ENCODE peak calls at places on chromosomes 11 and 22, in seven cellular contexts. Y, Z, P, W, Q, G and F are unnamed samples.

GRCh38 chr11:29256580-29256979 is 760.2 kb downstream of the KCNA4 start:
- DNase-seq in Y (no peak), Z (no peak), P (no peak), W (no peak), Q (peak; percentile 58), G (no peak), F (no peak)

GRCh38 chr22:46029574-46030200 is 52.7 kb upstream of the WNT7B start:
- DNase-seq in Y (no peak), Z (peak; percentile 11), P (no peak), W (peak; percentile 31), Q (no peak), G (peak; percentile 12), F (no peak)

GRCh38 chr22:22692707-22693530 is 48.5 kb downstream of the GGTLC2 start:
- DNase-seq in Y (peak; percentile 72), Z (peak; percentile 70), P (peak; percentile 55), W (no peak), Q (peak; percentile 25), G (peak; percentile 34), F (peak; percentile 73)

GRCh38 chr11:86688398-86689179 is 16.2 kb upstream of the ME3 start:
- DNase-seq in Y (peak; percentile 60), Z (no peak), P (no peak), W (no peak), Q (peak; percentile 87), G (no peak), F (no peak)

GRCh38 chr22:17264321-17265052 is 45.3 kb upstream of the ADA2 start:
- DNase-seq in Y (peak; percentile 21), Z (no peak), P (peak; percentile 82), W (no peak), Q (peak; percentile 52), G (no peak), F (peak; percentile 65)

GRCh38 chr22:19791243-19791642 is 30.7 kb downstream of the TBX1 start:
- DNase-seq in Y (no peak), Z (no peak), P (no peak), W (no peak), Q (no peak), G (no peak), F (no peak)

GRCh38 chr11:129817282-129818051 is 1.8 kb downstream of the TMEM45B start:
- DNase-seq in Y (no peak), Z (no peak), P (no peak), W (no peak), Q (no peak), G (no peak), F (no peak)

GRCh38 chr11:115363921-115364320 is 140.3 kb downstream of the CADM1 start:
- DNase-seq in Y (no peak), Z (no peak), P (no peak), W (no peak), Q (no peak), G (no peak), F (no peak)

GRCh38 chr22:47333625-47334024 is 571.2 kb downstream of the TBC1D22A start:
- DNase-seq in Y (peak; percentile 95), Z (peak; percentile 31), P (no peak), W (no peak), Q (peak; percentile 59), G (no peak), F (no peak)

GRCh38 chr11:40877981-40878380 is 581.5 kb downstream of the LRRC4C start:
- DNase-seq in Y (no peak), Z (no peak), P (no peak), W (no peak), Q (no peak), G (no peak), F (no peak)

GRCh38 chr11:130118636-130119387 is 40.8 kb upstream of the ST14 start:
- DNase-seq in Y (no peak), Z (no peak), P (no peak), W (no peak), Q (no peak), G (no peak), F (no peak)

GRCh38 chr11:31487848-31488247 is 21.6 kb downstream of the IMMP1L start:
- DNase-seq in Y (peak; percentile 85), Z (no peak), P (peak; percentile 41), W (no peak), Q (peak; percentile 66), G (no peak), F (no peak)

GRCh38 chr11:123439616-123440015 is 9.5 kb downstream of the GRAMD1B start:
- DNase-seq in Y (no peak), Z (no peak), P (no peak), W (no peak), Q (no peak), G (no peak), F (no peak)

GRCh38 chr11:64060861-64061444 is 25.2 kb downstream of the FLRT1 start:
- DNase-seq in Y (peak; percentile 14), Z (peak; percentile 42), P (peak; percentile 92), W (peak; percentile 82), Q (peak; percentile 19), G (no peak), F (peak; percentile 89)

GRCh38 chr11:62392944-62393628 is 25.7 kb upstream of the SCGB1A1 start:
- DNase-seq in Y (no peak), Z (no peak), P (no peak), W (peak; percentile 29), Q (no peak), G (no peak), F (no peak)
- TF ChIP-seq CTCF in Y (no peak), Z (peak; percentile 15), P (no peak), W (peak; percentile 15), Q (no peak), G (no peak), F (no peak)

GRCh38 chr11:12642040-12642439 is 32.2 kb upstream of the TEAD1 start:
- DNase-seq in Y (peak; percentile 50), Z (no peak), P (no peak), W (no peak), Q (peak; percentile 77), G (no peak), F (no peak)
- TF ChIP-seq CTCF in Y (peak; percentile 12), Z (no peak), P (no peak), W (no peak), Q (no peak), G (no peak), F (no peak)

DNA sequence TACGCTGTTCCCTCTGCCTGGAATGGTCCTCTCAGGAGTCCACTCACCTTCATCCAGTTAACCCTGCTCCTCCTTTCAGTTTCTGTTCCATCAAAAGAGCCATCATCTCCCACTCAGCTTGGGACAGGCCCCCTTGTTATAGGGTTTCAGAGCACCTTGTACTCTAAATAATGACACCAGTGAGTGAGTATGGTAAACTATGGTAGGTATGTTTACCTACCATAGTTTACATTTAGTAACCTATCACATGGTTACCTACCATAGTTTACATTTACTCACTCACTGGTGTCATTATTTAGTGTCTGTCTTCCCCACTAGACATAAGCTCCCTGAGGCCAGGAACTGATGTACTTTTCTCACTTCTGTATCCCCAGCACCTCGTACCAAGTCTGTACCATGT is 130.2 kb upstream of the SESN3 start:
- DNase-seq in Y (no peak), Z (no peak), P (no peak), W (no peak), Q (no peak), G (no peak), F (no peak)
- TF ChIP-seq CTCF in Y (no peak), Z (no peak), P (no peak), W (no peak), Q (no peak), G (no peak), F (no peak)

GRCh38 chr22:26608129-26608528 is 9.7 kb downstream of the CRYBB1 start:
- DNase-seq in Y (no peak), Z (no peak), P (peak; percentile 45), W (no peak), Q (peak; percentile 56), G (no peak), F (no peak)
- TF ChIP-seq CTCF in Y (no peak), Z (no peak), P (no peak), W (no peak), Q (no peak), G (no peak), F (no peak)